ENCODE peak calls at places on chromosomes 5 and 9, in four cellular contexts. One of them, this sample, is unnamed.

GRCh38 chr5:160493806-160494317 is 72.2 kb downstream of the PTTG1 start:
- DNase-seq in IMR-90: no peak
- DNase-seq in transverse colon: no peak
- DNase-seq in left lung: no peak
- DNase-seq in this sample: no peak

GRCh38 chr5:126947146-126948010 is 83.0 kb downstream of the MARCHF3 start:
- DNase-seq in IMR-90: no peak
- DNase-seq in transverse colon: no peak
- DNase-seq in left lung: no peak
- DNase-seq in this sample: no peak

GRCh38 chr5:134224905-134225779 is 731 bp downstream of the PPP2CA start:
- DNase-seq in IMR-90: peak
- DNase-seq in transverse colon: peak
- DNase-seq in left lung: peak
- DNase-seq in this sample: peak

GRCh38 chr5:36657563-36657995 is 51.2 kb downstream of the SLC1A3 start:
- DNase-seq in IMR-90: peak
- DNase-seq in transverse colon: no peak
- DNase-seq in left lung: peak
- DNase-seq in this sample: no peak

GRCh38 chr9:75148551-75148950 is 60.2 kb downstream of the OSTF1 start:
- DNase-seq in IMR-90: peak
- DNase-seq in transverse colon: no peak
- DNase-seq in left lung: no peak
- DNase-seq in this sample: no peak

GRCh38 chr5:132209131-132209530 is 18.5 kb downstream of the P4HA2 start:
- DNase-seq in IMR-90: peak
- DNase-seq in transverse colon: no peak
- DNase-seq in left lung: no peak
- DNase-seq in this sample: no peak

GRCh38 chr9:128385493-128386205 is 14.5 kb downstream of the URM1 start:
- DNase-seq in IMR-90: no peak
- DNase-seq in transverse colon: no peak
- DNase-seq in left lung: no peak
- DNase-seq in this sample: no peak

GRCh38 chr5:138354926-138355378 is 2.5 kb downstream of the KDM3B start:
- DNase-seq in IMR-90: peak
- DNase-seq in transverse colon: no peak
- DNase-seq in left lung: no peak
- DNase-seq in this sample: no peak

GRCh38 chr5:84986688-84987087 is 602.0 kb upstream of the EDIL3 start:
- DNase-seq in IMR-90: no peak
- DNase-seq in transverse colon: no peak
- DNase-seq in left lung: no peak
- DNase-seq in this sample: no peak

GRCh38 chr9:131631254-131631653 is 85.9 kb downstream of the PRRT1B start:
- DNase-seq in IMR-90: no peak
- DNase-seq in transverse colon: no peak
- DNase-seq in left lung: no peak
- DNase-seq in this sample: no peak

GRCh38 chr5:124858612-124859011 is 112.2 kb upstream of the ZNF608 start:
- DNase-seq in IMR-90: no peak
- DNase-seq in transverse colon: no peak
- DNase-seq in left lung: no peak
- DNase-seq in this sample: no peak

GRCh38 chr5:51072937-51073336 is 310.3 kb upstream of the ISL1 start:
- DNase-seq in IMR-90: no peak
- DNase-seq in transverse colon: no peak
- DNase-seq in left lung: no peak
- DNase-seq in this sample: no peak

GRCh38 chr5:32712463-32713395 is 1.6 kb downstream of the NPR3 start:
- DNase-seq in IMR-90: peak
- DNase-seq in transverse colon: no peak
- DNase-seq in left lung: no peak
- DNase-seq in this sample: no peak

GRCh38 chr5:150488519-150489357 is 19.2 kb upstream of the NDST1 start:
- DNase-seq in IMR-90: peak
- DNase-seq in transverse colon: peak
- DNase-seq in left lung: peak
- DNase-seq in this sample: peak

GRCh38 chr5:65861830-65862241 is 64.5 kb upstream of the ERBIN start:
- DNase-seq in IMR-90: peak
- DNase-seq in transverse colon: no peak
- DNase-seq in left lung: peak
- DNase-seq in this sample: no peak

GRCh38 chr5:176864755-176865154 is 34.4 kb downstream of the HK3 start:
- DNase-seq in IMR-90: no peak
- DNase-seq in transverse colon: no peak
- DNase-seq in left lung: no peak
- DNase-seq in this sample: no peak

GRCh38 chr9:114437401-114437893 is 49.7 kb upstream of the AKNA start:
- DNase-seq in IMR-90: no peak
- DNase-seq in transverse colon: no peak
- DNase-seq in left lung: no peak
- DNase-seq in this sample: no peak

GRCh38 chr5:68962632-68963484 is 131.0 kb upstream of the SLC30A5 start:
- DNase-seq in IMR-90: peak
- DNase-seq in transverse colon: peak
- DNase-seq in left lung: peak
- DNase-seq in this sample: no peak

GRCh38 chr5:102762095-102762534 is 7.0 kb downstream of the PAM start:
- DNase-seq in IMR-90: peak
- DNase-seq in transverse colon: no peak
- DNase-seq in left lung: no peak
- DNase-seq in this sample: no peak

GRCh38 chr5:6827815-6828214 is 114.6 kb downstream of the TENT4A start:
- DNase-seq in IMR-90: no peak
- DNase-seq in transverse colon: no peak
- DNase-seq in left lung: no peak
- DNase-seq in this sample: no peak

GRCh38 chr5:148830220-148830619 is 3.8 kb downstream of the ADRB2 start:
- DNase-seq in IMR-90: no peak
- DNase-seq in transverse colon: no peak
- DNase-seq in left lung: no peak
- DNase-seq in this sample: no peak

GRCh38 chr9:69549310-69550202 is 122.6 kb downstream of the APBA1 start:
- DNase-seq in IMR-90: peak
- DNase-seq in transverse colon: no peak
- DNase-seq in left lung: no peak
- DNase-seq in this sample: no peak

GRCh38 chr5:75671506-75671905 is 45.7 kb downstream of the POC5 start:
- DNase-seq in IMR-90: no peak
- DNase-seq in transverse colon: no peak
- DNase-seq in left lung: no peak
- DNase-seq in this sample: no peak

GRCh38 chr5:7320641-7321170 is 75.2 kb upstream of the ADCY2 start:
- DNase-seq in IMR-90: no peak
- DNase-seq in transverse colon: no peak
- DNase-seq in left lung: no peak
- DNase-seq in this sample: no peak

GRCh38 chr5:128572546-128573339 is 34.7 kb upstream of the FBN2 start:
- DNase-seq in IMR-90: peak
- DNase-seq in transverse colon: no peak
- DNase-seq in left lung: no peak
- DNase-seq in this sample: no peak

GRCh38 chr9:34185778-34186551 is 7.1 kb downstream of the UBAP1 start:
- DNase-seq in IMR-90: peak
- DNase-seq in transverse colon: no peak
- DNase-seq in left lung: no peak
- DNase-seq in this sample: no peak

GRCh38 chr5:2797981-2798380 is 46.5 kb upstream of the IRX2 start:
- DNase-seq in IMR-90: no peak
- DNase-seq in transverse colon: no peak
- DNase-seq in left lung: no peak
- DNase-seq in this sample: no peak

GRCh38 chr5:81825237-81825636 is 74.3 kb upstream of the SSBP2 start:
- DNase-seq in IMR-90: peak
- DNase-seq in transverse colon: peak
- DNase-seq in left lung: peak
- DNase-seq in this sample: peak

GRCh38 chr9:127876026-127876763 is 1.3 kb downstream of the AK1 start:
- DNase-seq in IMR-90: no peak
- DNase-seq in transverse colon: peak
- DNase-seq in left lung: peak
- DNase-seq in this sample: peak

GRCh38 chr9:131757549-131757948 is 17.7 kb upstream of the RAPGEF1 start:
- DNase-seq in IMR-90: no peak
- DNase-seq in transverse colon: no peak
- DNase-seq in left lung: no peak
- DNase-seq in this sample: no peak

GRCh38 chr5:8842906-8843590 is 702.8 kb downstream of the SEMA5A start:
- DNase-seq in IMR-90: peak
- DNase-seq in transverse colon: no peak
- DNase-seq in left lung: no peak
- DNase-seq in this sample: no peak

GRCh38 chr5:144093868-144094267 is 76.6 kb downstream of the YIPF5 start:
- DNase-seq in IMR-90: no peak
- DNase-seq in transverse colon: no peak
- DNase-seq in left lung: no peak
- DNase-seq in this sample: no peak

GRCh38 chr5:34511063-34511462 is 145.1 kb upstream of the RAI14 start:
- DNase-seq in IMR-90: no peak
- DNase-seq in transverse colon: no peak
- DNase-seq in left lung: no peak
- DNase-seq in this sample: no peak

GRCh38 chr5:53738105-53738504 is 177.7 kb downstream of the NDUFS4 start:
- DNase-seq in IMR-90: no peak
- DNase-seq in transverse colon: no peak
- DNase-seq in left lung: no peak
- DNase-seq in this sample: no peak

GRCh38 chr5:14223372-14223771 is 80.2 kb downstream of the TRIO start:
- DNase-seq in IMR-90: no peak
- DNase-seq in transverse colon: no peak
- DNase-seq in left lung: no peak
- DNase-seq in this sample: no peak

GRCh38 chr5:157535042-157535865 is 40.3 kb downstream of the ADAM19 start:
- DNase-seq in IMR-90: peak
- DNase-seq in transverse colon: no peak
- DNase-seq in left lung: peak
- DNase-seq in this sample: no peak

DNA sequence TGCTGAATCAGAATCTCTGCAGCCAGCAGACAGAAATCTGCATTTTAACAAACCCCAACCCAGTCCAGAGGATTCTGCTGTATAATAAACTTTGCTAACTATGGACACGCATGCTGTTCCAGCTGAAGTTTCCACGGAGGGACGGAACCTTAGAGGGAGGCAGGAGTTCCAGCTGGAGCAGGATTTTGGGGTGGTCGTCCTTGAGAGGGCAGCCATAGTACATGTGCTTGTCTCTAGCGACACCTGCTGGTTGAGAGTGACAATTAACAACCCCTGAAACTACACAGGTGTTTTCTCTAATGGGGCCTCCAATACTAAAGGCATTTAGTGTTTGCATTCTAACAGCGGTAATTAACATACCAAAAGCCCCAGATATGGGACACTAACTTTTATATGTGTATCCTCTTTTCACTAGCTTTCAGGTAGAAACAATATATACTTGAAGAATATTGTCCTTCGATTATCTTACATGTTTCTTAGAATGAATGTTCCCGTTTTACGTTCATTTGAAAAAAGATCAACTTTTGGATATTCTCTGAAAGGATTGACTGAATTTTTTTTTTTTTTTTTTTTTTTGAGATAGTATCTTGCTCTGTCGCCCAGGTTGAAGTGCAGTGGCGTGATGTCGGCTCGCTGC is 32.4 kb upstream of the FSD1L start:
- DNase-seq in IMR-90: peak
- DNase-seq in transverse colon: peak
- DNase-seq in left lung: peak
- DNase-seq in this sample: no peak
- H3K27ac ChIP-seq in IMR-90: no peak
- H3K27ac ChIP-seq in transverse colon: no peak
- H3K27ac ChIP-seq in left lung: no peak
- H3K27ac ChIP-seq in this sample: no peak

DNA sequence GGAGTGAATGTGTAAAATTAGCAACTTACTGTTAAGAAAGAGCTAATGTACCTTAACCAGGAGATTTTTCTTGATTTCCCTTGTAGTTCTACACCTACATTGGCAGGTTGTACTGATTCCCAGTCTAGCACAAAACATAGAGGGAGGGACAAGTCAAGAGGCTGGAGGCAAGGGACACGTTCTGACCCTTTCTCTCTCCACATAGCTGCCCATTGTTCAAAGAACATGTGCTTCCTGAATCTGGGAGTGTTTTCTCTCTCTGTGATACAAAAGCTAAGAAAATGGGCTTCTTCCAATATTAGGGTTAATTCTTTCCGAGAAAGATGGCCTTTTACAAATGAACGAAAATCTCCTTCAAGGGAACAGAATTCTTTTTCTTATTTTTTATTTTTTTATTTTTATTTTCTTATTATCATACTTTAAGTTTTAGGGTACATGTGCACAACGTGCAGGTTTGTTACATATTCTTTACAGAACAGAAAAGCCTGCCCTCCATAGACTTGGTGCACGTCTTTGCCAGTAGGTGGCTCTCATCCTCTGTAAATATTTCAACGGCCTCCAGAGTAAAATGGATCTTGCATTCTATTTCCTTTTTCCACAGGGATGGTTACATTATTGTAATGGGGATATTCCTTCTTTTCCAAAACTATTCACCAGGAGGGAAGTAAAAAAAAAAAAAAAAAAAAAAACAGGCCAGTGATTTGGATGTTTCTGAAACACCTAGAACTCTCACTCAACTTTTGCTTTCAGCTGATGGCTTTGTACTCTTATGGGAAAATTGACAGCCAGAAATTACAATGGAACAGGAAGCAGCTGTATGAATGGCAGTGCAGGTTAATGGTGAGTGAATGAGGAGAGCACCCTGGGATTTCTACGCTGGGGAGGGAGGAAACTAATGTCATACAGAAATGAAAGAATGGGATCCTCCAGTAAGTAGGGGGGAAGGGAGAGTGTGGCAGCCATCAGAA is 13.1 kb upstream of the IFNA5 start:
- DNase-seq in IMR-90: peak
- DNase-seq in transverse colon: peak
- DNase-seq in left lung: no peak
- DNase-seq in this sample: no peak
- TF ChIP-seq CTCF in IMR-90: peak
- TF ChIP-seq CTCF in transverse colon: peak
- TF ChIP-seq CTCF in left lung: peak
- TF ChIP-seq CTCF in this sample: peak

GRCh38 chr5:167850901-167851300 is 440.5 kb upstream of the WWC1 start:
- DNase-seq in IMR-90: no peak
- DNase-seq in transverse colon: no peak
- DNase-seq in left lung: no peak
- DNase-seq in this sample: no peak
- H3K27ac ChIP-seq in IMR-90: no peak
- H3K27ac ChIP-seq in transverse colon: no peak
- H3K27ac ChIP-seq in left lung: no peak
- H3K27ac ChIP-seq in this sample: no peak

GRCh38 chr5:167608708-167609272 is 682.7 kb upstream of the WWC1 start:
- DNase-seq in IMR-90: no peak
- DNase-seq in transverse colon: no peak
- DNase-seq in left lung: no peak
- DNase-seq in this sample: no peak
- TF ChIP-seq CTCF in IMR-90: peak
- TF ChIP-seq CTCF in transverse colon: no peak
- TF ChIP-seq CTCF in left lung: no peak
- TF ChIP-seq CTCF in this sample: no peak

GRCh38 chr5:136159457-136159856 is 26.8 kb downstream of the SMAD5 start:
- DNase-seq in IMR-90: peak
- DNase-seq in transverse colon: no peak
- DNase-seq in left lung: no peak
- DNase-seq in this sample: no peak
- H3K27ac ChIP-seq in IMR-90: no peak
- H3K27ac ChIP-seq in transverse colon: no peak
- H3K27ac ChIP-seq in left lung: no peak
- H3K27ac ChIP-seq in this sample: no peak

This sample was measured in lower lobe of right lung.